ENCODE peak calls at places on chromosome 6, in six cellular contexts. A is H1, K is psoas muscle, D is lung, X is tibial artery, W is Panc1. M is an unnamed sample.

GRCh38 chr6:39062014-39062740 is 13.6 kb downstream of the GLP1R start:
- DNase-seq in D (no peak), K (no peak), A (no peak), W (no peak), X (no peak), M (no peak)

GRCh38 chr6:31557443-31558317 is 10.3 kb downstream of the NFKBIL1 start:
- DNase-seq in D (no peak), K (no peak), X (no peak), W (no peak), A (no peak), M (no peak)

GRCh38 chr6:160277144-160277543 is 18.5 kb upstream of the SLC22A2 start:
- DNase-seq in K (no peak), D (no peak), A (no peak), X (no peak), W (no peak), M (no peak)

GRCh38 chr6:75296811-75297779 is 12.5 kb upstream of the TMEM30A start:
- DNase-seq in X (no peak), W (peak; percentile 51), K (no peak), D (no peak), A (no peak), M (no peak)

GRCh38 chr6:159128978-159129377 is 40.2 kb upstream of the FNDC1 start:
- DNase-seq in K (no peak), A (no peak), X (no peak), D (no peak), W (no peak), M (no peak)

GRCh38 chr6:79648315-79648714 is 17.2 kb downstream of the SH3BGRL2 start:
- DNase-seq in W (no peak), D (no peak), K (no peak), A (no peak), X (no peak), M (no peak)

GRCh38 chr6:131949909-131950766 is 1.0 kb downstream of the CCN2 start:
- DNase-seq in K (peak; percentile 73), X (peak; percentile 78), A (no peak), W (peak; percentile 77), D (peak; percentile 86), M (peak; percentile 47)

GRCh38 chr6:61886608-61887259 is 399.3 kb downstream of the KHDRBS2 start:
- DNase-seq in X (no peak), A (no peak), D (no peak), W (no peak), K (no peak), M (no peak)

GRCh38 chr6:53432318-53433161 is 83.8 kb upstream of the ELOVL5 start:
- DNase-seq in W (no peak), D (no peak), K (no peak), A (no peak), X (no peak), M (peak; percentile 74)

GRCh38 chr6:166360243-166361079 is 18.1 kb upstream of the SFT2D1 start:
- DNase-seq in X (no peak), W (no peak), A (no peak), K (no peak), D (no peak), M (no peak)

GRCh38 chr6:52108128-52108527 is 20.7 kb upstream of the PKHD1 start:
- DNase-seq in W (no peak), X (no peak), A (no peak), D (no peak), K (peak; percentile 25), M (no peak)

DNA sequence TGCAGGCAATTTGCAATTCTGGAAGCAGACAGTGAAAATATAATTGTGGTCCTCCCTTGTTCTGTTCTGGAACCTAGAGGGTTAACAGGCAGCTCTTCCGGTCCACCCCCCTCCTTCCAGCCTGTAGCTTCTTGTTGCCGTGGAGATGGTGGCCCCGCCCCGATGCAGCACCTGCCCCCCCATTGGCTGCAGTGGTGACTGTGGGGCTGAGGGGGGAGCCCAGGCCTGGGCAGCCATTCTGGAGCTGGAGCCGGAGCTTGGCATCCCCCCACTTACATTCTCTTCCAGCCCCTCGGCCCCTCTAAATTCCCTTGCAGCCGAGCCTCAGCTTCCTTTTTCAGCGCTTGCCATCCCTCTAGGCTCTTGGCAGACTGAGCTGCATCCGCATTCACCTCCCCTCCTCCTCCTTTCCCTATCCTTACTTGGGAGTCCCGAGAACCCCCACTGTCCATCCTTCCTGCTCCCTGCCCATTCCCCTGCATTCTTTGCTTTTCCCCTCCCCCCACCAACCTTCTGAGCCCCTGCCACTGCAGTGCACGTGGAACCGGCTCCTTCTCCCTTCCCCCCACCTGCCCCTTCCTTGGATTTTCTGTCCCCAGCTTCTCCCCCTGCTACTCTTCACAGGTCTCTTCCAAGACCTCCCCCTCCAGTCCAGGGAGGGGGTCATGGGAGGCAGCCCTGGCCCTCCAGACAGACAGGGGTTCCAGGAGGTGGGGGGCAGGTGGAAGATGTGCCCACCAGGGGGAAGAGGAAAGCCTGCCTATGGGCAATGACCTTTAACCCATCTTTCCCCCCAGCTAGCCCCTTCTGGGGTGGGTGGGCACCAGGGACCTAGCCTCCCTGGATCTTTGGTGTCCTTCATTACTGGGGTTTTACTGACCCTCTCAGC is 11.4 kb downstream of the SYNGAP1 start:
- DNase-seq in W (no peak), D (peak; percentile 47), A (no peak), X (no peak), K (peak; percentile 53), M (no peak)
- H3K27me3 ChIP-seq in W (no peaks in the 10 kb centered on the region), D (no peaks in the 10 kb centered on the region), A (no peaks in the 10 kb centered on the region), X (no peaks in the 10 kb centered on the region), K (no peaks in the 10 kb centered on the region), M (no peaks in the 10 kb centered on the region)

DNA sequence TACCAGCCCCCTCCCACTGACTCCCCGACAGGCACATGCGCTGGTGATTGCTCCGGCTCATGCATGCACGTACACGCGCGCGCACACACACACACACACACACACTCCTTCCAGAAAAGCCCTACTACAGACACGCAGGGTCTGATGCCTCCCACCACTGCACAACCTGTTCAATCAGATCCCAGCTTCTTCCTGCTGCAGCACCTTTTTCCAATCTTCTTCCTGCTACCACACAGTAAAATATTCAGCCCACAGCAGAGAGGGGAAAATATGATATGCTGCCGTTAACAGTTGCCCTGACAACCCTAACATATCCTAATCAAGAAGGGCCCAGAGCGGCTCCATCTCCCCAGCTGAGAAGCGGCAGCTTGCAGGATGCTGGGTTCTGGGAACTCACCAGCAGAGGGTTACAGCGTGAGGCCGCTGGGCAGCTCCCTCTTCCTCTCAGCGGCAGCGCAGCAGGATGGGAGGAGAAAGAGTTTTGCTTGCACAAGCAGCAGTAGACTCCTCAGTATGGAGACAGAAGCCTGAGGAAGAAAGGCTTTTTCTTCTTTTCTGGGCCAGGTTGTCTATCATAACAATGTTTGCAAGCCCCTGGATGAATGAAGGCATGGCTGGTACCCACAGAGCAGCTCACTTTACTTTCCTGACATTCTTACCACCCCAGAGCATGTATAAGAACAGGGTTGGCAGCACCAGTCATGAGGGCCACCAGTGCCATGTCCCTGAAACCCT is 23.9 kb downstream of the MAP7 start:
- DNase-seq in X (peak; percentile 46), W (no peak), D (peak; percentile 47), K (peak; percentile 30), A (peak; percentile 51), M (peak; percentile 16)
- TF ChIP-seq CTCF in X (no peak), W (peak; percentile 25), D (no peak), K (no peak), A (peak; percentile 61), M (peak; percentile 37)

GRCh38 chr6:50721978-50722377 is 8.7 kb downstream of the TFAP2D start:
- DNase-seq in X (no peak), K (no peak), W (no peak), D (no peak), A (no peak), M (no peak)
- H3K27me3 ChIP-seq in X (peaks cover 46% of the 10 kb centered on the region), K (peaks cover 51% of the 10 kb centered on the region), W (peaks cover 16% of the 10 kb centered on the region), D (peaks cover 11% of the 10 kb centered on the region), A (peaks cover 99% of the 10 kb centered on the region), M (peaks cover 26% of the 10 kb centered on the region)

GRCh38 chr6:5378331-5378730 is 117.0 kb downstream of the FARS2 start:
- DNase-seq in A (no peak), W (no peak), D (no peak), K (no peak), X (no peak), M (no peak)

GRCh38 chr6:5384276-5384675 is 123.0 kb downstream of the FARS2 start:
- DNase-seq in K (no peak), X (no peak), A (no peak), D (no peak), W (no peak), M (no peak)

DNA sequence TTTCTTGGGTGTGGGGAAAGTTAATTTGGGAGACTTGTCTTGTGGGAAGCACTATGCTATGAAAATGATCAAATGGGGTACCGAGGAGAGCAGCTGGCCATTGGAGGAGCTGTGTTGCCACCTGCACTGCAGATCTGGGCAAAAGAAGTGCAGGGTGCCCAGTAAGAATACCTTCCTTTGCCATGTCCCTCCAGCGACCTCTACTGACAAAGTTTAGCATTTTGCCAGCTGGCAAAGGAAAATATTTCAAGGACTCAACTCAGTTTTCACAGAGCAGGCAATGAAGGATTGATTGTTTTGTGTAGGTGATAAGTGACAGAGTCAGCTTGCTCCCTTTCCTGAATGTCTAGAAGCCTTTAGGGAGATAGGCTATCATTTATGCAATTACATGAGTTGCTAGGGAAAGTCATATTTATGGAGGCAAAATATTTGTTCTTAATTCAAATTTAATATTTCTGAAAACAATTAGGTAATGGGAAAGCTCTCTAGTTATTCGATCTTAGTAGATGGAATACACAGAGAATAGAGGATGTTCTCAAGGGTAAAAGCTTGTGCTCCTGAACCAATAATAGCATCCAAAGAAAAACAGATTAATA is 118.4 kb downstream of the FARS2 start:
- DNase-seq in K (no peak), A (peak; percentile 21), X (no peak), D (no peak), W (peak; percentile 18), M (no peak)
- TF ChIP-seq CTCF in K (peak; percentile 26), A (no peak), X (no peak), D (peak; percentile 15), W (peak; percentile 81), M (peak; percentile 33)